ENCODE peak calls at places on chromosome 16, in seven cellular contexts. B is activated T-cell treated with anti-CD3 and anti-CD28 coated beads for 24 hours, K is NCI-H446 treated with DMSO at 0.1 percent for 48 hours, R is stomach, F is kidney tubule cell, D is T-helper 17 cell, G is fibroblast of lung. L is an unnamed sample.

GRCh38 chr16:12868169-12868568 is 33.2 kb upstream of the SHISA9 start:
- DNase-seq in B (no peak), K (no peak), R (no peak), F (no peak), D (no peak), G (no peak), L (no peak)

GRCh38 chr16:79042886-79043285 is 557.7 kb downstream of the MAF start:
- DNase-seq in B (peak; percentile 7), K (no peak), R (no peak), F (no peak), D (no peak), G (no peak), L (no peak)

GRCh38 chr16:9054460-9054859 is 37.0 kb upstream of the HAPSTR1 start:
- DNase-seq in B (no peak), K (no peak), R (no peak), F (peak; percentile 34), D (no peak), G (no peak), L (no peak)

GRCh38 chr16:89200124-89200849 is at the start of gene SLC22A31:
- DNase-seq in B (no peak), K (no peak), R (no peak), F (no peak), D (no peak), G (no peak), L (no peak)

GRCh38 chr16:89602952-89603590 is 10.4 kb upstream of the DPEP1 start:
- DNase-seq in B (no peak), K (no peak), R (no peak), F (no peak), D (no peak), G (no peak), L (no peak)

GRCh38 chr16:2492292-2492691 is 17.4 kb downstream of the TBC1D24 start:
- DNase-seq in B (no peak), K (no peak), R (no peak), F (no peak), D (no peak), G (no peak), L (no peak)

GRCh38 chr16:7321661-7322060 is 11.0 kb upstream of the RBFOX1 start:
- DNase-seq in B (no peak), K (no peak), R (no peak), F (no peak), D (no peak), G (no peak), L (no peak)

GRCh38 chr16:79013004-79013403 is 587.5 kb downstream of the MAF start:
- DNase-seq in B (no peak), K (no peak), R (no peak), F (no peak), D (no peak), G (no peak), L (no peak)

GRCh38 chr16:25692307-25692706 is 548 bp downstream of the HS3ST4 start:
- DNase-seq in B (no peak), K (no peak), R (peak; percentile 25), F (no peak), D (no peak), G (no peak), L (no peak)

GRCh38 chr16:19223235-19223847 is 55.3 kb downstream of the SYT17 start:
- DNase-seq in B (peak; percentile 16), K (no peak), R (peak; percentile 81), F (peak; percentile 18), D (no peak), G (no peak), L (peak; percentile 1)

GRCh38 chr16:83743720-83744119 is 64.1 kb upstream of the HSBP1 start:
- DNase-seq in B (no peak), K (no peak), R (no peak), F (peak; percentile 13), D (no peak), G (no peak), L (no peak)

GRCh38 chr16:55469821-55470532 is 9.0 kb upstream of the MMP2 start:
- DNase-seq in B (no peak), K (no peak), R (no peak), F (no peak), D (no peak), G (no peak), L (no peak)

GRCh38 chr16:83888672-83889044 is 10.3 kb upstream of the MLYCD start:
- DNase-seq in B (no peak), K (no peak), R (no peak), F (no peak), D (no peak), G (no peak), L (no peak)

GRCh38 chr16:19744670-19745069 is 26.6 kb downstream of the IQCK start:
- DNase-seq in B (no peak), K (no peak), R (no peak), F (no peak), D (no peak), G (no peak), L (no peak)

GRCh38 chr16:9115277-9115676 is 23.8 kb downstream of the HAPSTR1 start:
- DNase-seq in B (no peak), K (no peak), R (no peak), F (peak; percentile 85), D (no peak), G (no peak), L (peak; percentile 37)

GRCh38 chr16:51886456-51886855 is 660.5 kb downstream of the TOX3 start:
- DNase-seq in B (no peak), K (no peak), R (no peak), F (no peak), D (no peak), G (no peak), L (no peak)

GRCh38 chr16:73176577-73177013 is 128.7 kb upstream of the ZFHX3 start:
- DNase-seq in B (no peak), K (no peak), R (no peak), F (peak; percentile 86), D (no peak), G (peak; percentile 96), L (peak; percentile 93)

GRCh38 chr16:50050802-50051201 is 15.0 kb upstream of the HEATR3 start:
- DNase-seq in B (no peak), K (no peak), R (no peak), F (no peak), D (no peak), G (peak; percentile 19), L (no peak)

GRCh38 chr16:73031155-73031866 is 16.6 kb downstream of the ZFHX3 start:
- DNase-seq in B (no peak), K (no peak), R (no peak), F (peak; percentile 40), D (no peak), G (no peak), L (no peak)

GRCh38 chr16:87790278-87791023 is 24.7 kb upstream of the KLHDC4 start:
- DNase-seq in B (no peak), K (peak; percentile 15), R (peak; percentile 40), F (peak; percentile 37), D (no peak), G (peak; percentile 91), L (no peak)

GRCh38 chr16:58418601-58419000 is 26.3 kb downstream of the GINS3 start:
- DNase-seq in B (no peak), K (no peak), R (no peak), F (peak; percentile 65), D (no peak), G (no peak), L (peak; percentile 22)

GRCh38 chr16:50724237-50724747 is 17.6 kb upstream of the CYLD start:
- DNase-seq in B (no peak), K (no peak), R (no peak), F (peak; percentile 10), D (no peak), G (no peak), L (peak; percentile 14)

GRCh38 chr16:67641779-67642708 is 2.9 kb upstream of the CARMIL2 start:
- DNase-seq in B (no peak), K (peak; percentile 66), R (peak; percentile 75), F (no peak), D (no peak), G (peak; percentile 40), L (peak; percentile 47)

GRCh38 chr16:81376880-81377279 is 62.1 kb downstream of the GAN start:
- DNase-seq in B (peak; percentile 8), K (no peak), R (no peak), F (peak; percentile 88), D (no peak), G (no peak), L (peak; percentile 10)

GRCh38 chr16:15950167-15950854 is 895 bp downstream of the ABCC1 start:
- DNase-seq in B (peak; percentile 20), K (no peak), R (peak; percentile 28), F (peak; percentile 45), D (peak; percentile 35), G (peak; percentile 47), L (peak; percentile 57)

GRCh38 chr16:21277927-21278706 is at the start of gene CRYM:
- DNase-seq in B (peak; percentile 28), K (no peak), R (peak; percentile 64), F (peak; percentile 56), D (peak; percentile 21), G (peak; percentile 29), L (peak; percentile 26)

GRCh38 chr16:17476414-17477259 is 5.9 kb upstream of the XYLT1 start:
- DNase-seq in B (peak; percentile 19), K (no peak), R (peak; percentile 54), F (peak; percentile 75), D (no peak), G (peak; percentile 71), L (peak; percentile 61)